ENCODE peak calls at places on chromosomes 1 and 21, in ten cellular contexts. One of them, this sample, is unnamed.

GRCh38 chr1:247390996-247391395 is 25.0 kb upstream of the NLRP3 start:
- DNase-seq in IMR-90: no peak
- DNase-seq in A549: no peak
- DNase-seq in kidney: no peak
- DNase-seq in neural progenitor cell: no peak
- DNase-seq in H9: no peak
- DNase-seq in upper lobe of right lung: no peak
- DNase-seq in endodermal cell: no peak
- DNase-seq in breast epithelium: no peak
- DNase-seq in cardiac muscle cell: no peak
- DNase-seq in this sample: no peak

GRCh38 chr1:41641941-41642527 is 157.6 kb upstream of the EDN2 start:
- DNase-seq in kidney: no peak
- DNase-seq in H9: no peak
- DNase-seq in A549: no peak
- DNase-seq in neural progenitor cell: no peak
- DNase-seq in breast epithelium: no peak
- DNase-seq in upper lobe of right lung: peak; percentile 30
- DNase-seq in cardiac muscle cell: no peak
- DNase-seq in endodermal cell: peak; percentile 29
- DNase-seq in IMR-90: no peak
- DNase-seq in this sample: no peak

GRCh38 chr1:41122851-41123518 is 101.5 kb upstream of the SLFNL1 start:
- DNase-seq in IMR-90: peak; percentile 91
- DNase-seq in kidney: no peak
- DNase-seq in A549: peak; percentile 21
- DNase-seq in breast epithelium: no peak
- DNase-seq in neural progenitor cell: peak; percentile 15
- DNase-seq in cardiac muscle cell: peak; percentile 32
- DNase-seq in endodermal cell: peak; percentile 52
- DNase-seq in H9: no peak
- DNase-seq in upper lobe of right lung: no peak
- DNase-seq in this sample: peak; percentile 38

GRCh38 chr1:202210370-202210769 is 16.8 kb downstream of the LGR6 start:
- DNase-seq in upper lobe of right lung: no peak
- DNase-seq in kidney: no peak
- DNase-seq in neural progenitor cell: peak; percentile 67
- DNase-seq in A549: no peak
- DNase-seq in IMR-90: peak; percentile 8
- DNase-seq in endodermal cell: peak; percentile 73
- DNase-seq in cardiac muscle cell: peak; percentile 35
- DNase-seq in breast epithelium: no peak
- DNase-seq in H9: no peak
- DNase-seq in this sample: no peak

GRCh38 chr1:154944422-154945159 is 8.1 kb upstream of the PMVK start:
- DNase-seq in cardiac muscle cell: no peak
- DNase-seq in IMR-90: no peak
- DNase-seq in H9: no peak
- DNase-seq in neural progenitor cell: no peak
- DNase-seq in kidney: no peak
- DNase-seq in breast epithelium: no peak
- DNase-seq in upper lobe of right lung: no peak
- DNase-seq in endodermal cell: no peak
- DNase-seq in A549: no peak
- DNase-seq in this sample: no peak

GRCh38 chr1:99738858-99739465 is 27.5 kb downstream of the FRRS1 start:
- DNase-seq in cardiac muscle cell: no peak
- DNase-seq in neural progenitor cell: no peak
- DNase-seq in kidney: no peak
- DNase-seq in upper lobe of right lung: no peak
- DNase-seq in breast epithelium: no peak
- DNase-seq in H9: no peak
- DNase-seq in endodermal cell: no peak
- DNase-seq in A549: no peak
- DNase-seq in IMR-90: no peak
- DNase-seq in this sample: no peak

GRCh38 chr1:99644302-99645004 is 1.5 kb upstream of the PALMD start:
- DNase-seq in IMR-90: no peak
- DNase-seq in A549: no peak
- DNase-seq in H9: no peak
- DNase-seq in neural progenitor cell: no peak
- DNase-seq in kidney: no peak
- DNase-seq in endodermal cell: no peak
- DNase-seq in cardiac muscle cell: no peak
- DNase-seq in upper lobe of right lung: no peak
- DNase-seq in breast epithelium: no peak
- DNase-seq in this sample: no peak

GRCh38 chr21:25283720-25284119 is 323.6 kb downstream of the MRPL39 start:
- DNase-seq in upper lobe of right lung: no peak
- DNase-seq in H9: peak; percentile 35
- DNase-seq in endodermal cell: peak; percentile 49
- DNase-seq in breast epithelium: no peak
- DNase-seq in A549: no peak
- DNase-seq in IMR-90: peak; percentile 56
- DNase-seq in neural progenitor cell: peak; percentile 63
- DNase-seq in kidney: no peak
- DNase-seq in cardiac muscle cell: peak; percentile 52
- DNase-seq in this sample: no peak

GRCh38 chr1:244796719-244797406 is 38.6 kb upstream of the COX20 start:
- DNase-seq in neural progenitor cell: peak; percentile 65
- DNase-seq in cardiac muscle cell: peak; percentile 73
- DNase-seq in A549: peak; percentile 42
- DNase-seq in breast epithelium: peak; percentile 64
- DNase-seq in H9: no peak
- DNase-seq in endodermal cell: peak; percentile 86
- DNase-seq in IMR-90: peak; percentile 68
- DNase-seq in upper lobe of right lung: no peak
- DNase-seq in kidney: no peak
- DNase-seq in this sample: peak; percentile 73

GRCh38 chr21:44986471-44987291 is 46.9 kb downstream of the SLX9 start:
- DNase-seq in H9: no peak
- DNase-seq in IMR-90: no peak
- DNase-seq in kidney: peak; percentile 69
- DNase-seq in upper lobe of right lung: peak; percentile 63
- DNase-seq in neural progenitor cell: no peak
- DNase-seq in A549: no peak
- DNase-seq in breast epithelium: no peak
- DNase-seq in cardiac muscle cell: no peak
- DNase-seq in endodermal cell: peak; percentile 35
- DNase-seq in this sample: no peak

GRCh38 chr1:1627842-1628655 is 3.9 kb upstream of the MMP23B start:
- DNase-seq in kidney: peak; percentile 79
- DNase-seq in A549: no peak
- DNase-seq in H9: peak; percentile 28
- DNase-seq in IMR-90: no peak
- DNase-seq in endodermal cell: peak; percentile 48
- DNase-seq in cardiac muscle cell: no peak
- DNase-seq in breast epithelium: no peak
- DNase-seq in upper lobe of right lung: peak; percentile 66
- DNase-seq in neural progenitor cell: no peak
- DNase-seq in this sample: no peak
- H3K27ac ChIP-seq in kidney: no peak overlapping the region
- H3K27ac ChIP-seq in A549: no peak overlapping the region
- H3K27ac ChIP-seq in H9: no peak overlapping the region
- H3K27ac ChIP-seq in IMR-90: no peak overlapping the region
- H3K27ac ChIP-seq in endodermal cell: no peak overlapping the region
- H3K27ac ChIP-seq in cardiac muscle cell: no peak overlapping the region
- H3K27ac ChIP-seq in breast epithelium: no peak overlapping the region
- H3K27ac ChIP-seq in upper lobe of right lung: no peak overlapping the region
- H3K27ac ChIP-seq in neural progenitor cell: no peak overlapping the region
- H3K27ac ChIP-seq in this sample: peak overlapping the region; percentile 32

GRCh38 chr1:221356693-221357092 is 385.2 kb downstream of the DUSP10 start:
- DNase-seq in endodermal cell: no peak
- DNase-seq in kidney: no peak
- DNase-seq in H9: no peak
- DNase-seq in A549: no peak
- DNase-seq in breast epithelium: no peak
- DNase-seq in upper lobe of right lung: no peak
- DNase-seq in IMR-90: no peak
- DNase-seq in neural progenitor cell: no peak
- DNase-seq in cardiac muscle cell: no peak
- DNase-seq in this sample: no peak
- TF ChIP-seq CTCF in endodermal cell: peak; percentile 65
- TF ChIP-seq CTCF in kidney: no peak
- TF ChIP-seq CTCF in H9: peak; percentile 66
- TF ChIP-seq CTCF in A549: no peak
- TF ChIP-seq CTCF in breast epithelium: no peak
- TF ChIP-seq CTCF in upper lobe of right lung: no peak
- TF ChIP-seq CTCF in IMR-90: no peak
- TF ChIP-seq CTCF in neural progenitor cell: peak; percentile 34
- TF ChIP-seq CTCF in cardiac muscle cell: no peak
- TF ChIP-seq CTCF in this sample: no peak

GRCh38 chr1:222047370-222047769 is 305.5 kb upstream of the DUSP10 start:
- DNase-seq in kidney: no peak
- DNase-seq in neural progenitor cell: no peak
- DNase-seq in endodermal cell: no peak
- DNase-seq in upper lobe of right lung: no peak
- DNase-seq in A549: no peak
- DNase-seq in cardiac muscle cell: no peak
- DNase-seq in breast epithelium: no peak
- DNase-seq in IMR-90: no peak
- DNase-seq in H9: no peak
- DNase-seq in this sample: no peak

GRCh38 chr1:222045236-222045635 is 303.3 kb upstream of the DUSP10 start:
- DNase-seq in A549: no peak
- DNase-seq in neural progenitor cell: no peak
- DNase-seq in kidney: no peak
- DNase-seq in endodermal cell: no peak
- DNase-seq in cardiac muscle cell: no peak
- DNase-seq in breast epithelium: no peak
- DNase-seq in IMR-90: no peak
- DNase-seq in upper lobe of right lung: no peak
- DNase-seq in H9: no peak
- DNase-seq in this sample: no peak

GRCh38 chr1:222046684-222047083 is 304.8 kb upstream of the DUSP10 start:
- DNase-seq in breast epithelium: no peak
- DNase-seq in H9: no peak
- DNase-seq in upper lobe of right lung: no peak
- DNase-seq in IMR-90: no peak
- DNase-seq in endodermal cell: no peak
- DNase-seq in neural progenitor cell: no peak
- DNase-seq in kidney: no peak
- DNase-seq in A549: no peak
- DNase-seq in cardiac muscle cell: no peak
- DNase-seq in this sample: no peak

GRCh38 chr1:222043444-222044292 is 301.8 kb upstream of the DUSP10 start:
- DNase-seq in A549: no peak
- DNase-seq in H9: no peak
- DNase-seq in neural progenitor cell: peak; percentile 7
- DNase-seq in kidney: no peak
- DNase-seq in cardiac muscle cell: no peak
- DNase-seq in IMR-90: peak; percentile 98
- DNase-seq in upper lobe of right lung: no peak
- DNase-seq in endodermal cell: no peak
- DNase-seq in breast epithelium: no peak
- DNase-seq in this sample: no peak

GRCh38 chr1:222045816-222046215 is 303.9 kb upstream of the DUSP10 start:
- DNase-seq in breast epithelium: no peak
- DNase-seq in endodermal cell: no peak
- DNase-seq in cardiac muscle cell: no peak
- DNase-seq in IMR-90: no peak
- DNase-seq in neural progenitor cell: no peak
- DNase-seq in A549: no peak
- DNase-seq in kidney: no peak
- DNase-seq in upper lobe of right lung: no peak
- DNase-seq in H9: no peak
- DNase-seq in this sample: no peak
- H3K4me1 ChIP-seq in breast epithelium: no peaks in the 10 kb centered on the region
- H3K4me1 ChIP-seq in endodermal cell: no peaks in the 10 kb centered on the region
- H3K4me1 ChIP-seq in cardiac muscle cell: peaks cover 28% of the 10 kb centered on the region
- H3K4me1 ChIP-seq in IMR-90: peaks cover 27% of the 10 kb centered on the region
- H3K4me1 ChIP-seq in neural progenitor cell: no peaks in the 10 kb centered on the region
- H3K4me1 ChIP-seq in A549: no peaks in the 10 kb centered on the region
- H3K4me1 ChIP-seq in kidney: no peaks in the 10 kb centered on the region
- H3K4me1 ChIP-seq in upper lobe of right lung: no peaks in the 10 kb centered on the region
- H3K4me1 ChIP-seq in H9: no peaks in the 10 kb centered on the region
- H3K4me1 ChIP-seq in this sample: no peaks in the 10 kb centered on the region

GRCh38 chr1:9233241-9233941 is 1.2 kb upstream of the H6PD start:
- DNase-seq in H9: peak; percentile 39
- DNase-seq in kidney: peak; percentile 90
- DNase-seq in IMR-90: peak; percentile 66
- DNase-seq in neural progenitor cell: no peak
- DNase-seq in upper lobe of right lung: peak; percentile 92
- DNase-seq in breast epithelium: peak; percentile 67
- DNase-seq in endodermal cell: no peak
- DNase-seq in A549: no peak
- DNase-seq in cardiac muscle cell: no peak
- DNase-seq in this sample: peak; percentile 43

GRCh38 chr1:9234223-9235122 is at the start of gene H6PD:
- DNase-seq in kidney: peak; percentile 95
- DNase-seq in cardiac muscle cell: peak; percentile 90
- DNase-seq in neural progenitor cell: peak; percentile 93
- DNase-seq in upper lobe of right lung: peak; percentile 95
- DNase-seq in IMR-90: peak; percentile 75
- DNase-seq in A549: peak; percentile 90
- DNase-seq in breast epithelium: peak; percentile 83
- DNase-seq in H9: peak; percentile 85
- DNase-seq in endodermal cell: peak; percentile 93
- DNase-seq in this sample: peak; percentile 87

GRCh38 chr1:9233942-9234222 is 692 bp upstream of the H6PD start:
- DNase-seq in breast epithelium: no peak
- DNase-seq in cardiac muscle cell: no peak
- DNase-seq in H9: no peak
- DNase-seq in kidney: no peak
- DNase-seq in endodermal cell: no peak
- DNase-seq in A549: no peak
- DNase-seq in neural progenitor cell: no peak
- DNase-seq in upper lobe of right lung: no peak
- DNase-seq in IMR-90: no peak
- DNase-seq in this sample: no peak

GRCh38 chr1:9235560-9235959 is 986 bp downstream of the H6PD start:
- DNase-seq in H9: no peak
- DNase-seq in cardiac muscle cell: no peak
- DNase-seq in kidney: no peak
- DNase-seq in breast epithelium: no peak
- DNase-seq in neural progenitor cell: no peak
- DNase-seq in A549: no peak
- DNase-seq in endodermal cell: no peak
- DNase-seq in upper lobe of right lung: peak; percentile 51
- DNase-seq in IMR-90: no peak
- DNase-seq in this sample: no peak

DNA sequence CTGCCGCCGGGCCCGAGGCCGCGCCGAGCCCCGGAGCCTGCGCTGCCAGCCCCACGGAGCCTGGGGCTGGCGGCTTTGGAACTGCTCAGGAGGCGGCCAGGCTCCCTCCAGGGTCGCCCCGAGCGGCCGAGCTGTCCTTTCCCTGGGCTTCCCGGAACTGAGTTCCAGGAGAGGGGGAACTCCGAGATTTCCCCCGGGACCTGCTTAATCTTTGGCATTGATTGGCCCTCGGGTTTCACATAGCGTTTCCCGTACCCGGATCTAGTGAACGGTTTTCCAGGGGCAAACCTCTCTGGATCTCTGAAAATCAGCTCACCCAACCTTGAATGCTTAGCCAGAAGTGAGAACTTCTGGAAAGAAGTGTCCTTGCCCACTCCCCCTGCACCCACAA is 544 bp downstream of the H6PD start:
- DNase-seq in kidney: no peak
- DNase-seq in upper lobe of right lung: no peak
- DNase-seq in neural progenitor cell: no peak
- DNase-seq in endodermal cell: no peak
- DNase-seq in A549: peak; percentile 56
- DNase-seq in H9: peak; percentile 43
- DNase-seq in breast epithelium: no peak
- DNase-seq in cardiac muscle cell: no peak
- DNase-seq in IMR-90: peak; percentile 62
- DNase-seq in this sample: peak; percentile 30
- H3K27ac ChIP-seq in kidney: peak overlapping the region; percentile 87
- H3K27ac ChIP-seq in upper lobe of right lung: peak overlapping the region; percentile 93
- H3K27ac ChIP-seq in neural progenitor cell: no peak overlapping the region
- H3K27ac ChIP-seq in endodermal cell: no peak overlapping the region
- H3K27ac ChIP-seq in A549: peak overlapping the region; percentile 98
- H3K27ac ChIP-seq in H9: no peak overlapping the region
- H3K27ac ChIP-seq in breast epithelium: peak overlapping the region; percentile 90
- H3K27ac ChIP-seq in cardiac muscle cell: peak overlapping the region; percentile 99
- H3K27ac ChIP-seq in IMR-90: peak overlapping the region; percentile 76
- H3K27ac ChIP-seq in this sample: peak overlapping the region; percentile 88

This sample was measured in colonic mucosa.